ENCODE peak calls at places on chromosomes 11 and 22, in seven cellular contexts. H is CD4-positive, alpha-beta T cell; D is lower lobe of right lung; N is thoracic aorta; P is left ventricle myocardium inferior; A is uterus; B is OCI-LY7. W is an unnamed sample.

GRCh38 chr22:41157083-41157482 is 48.0 kb upstream of the L3MBTL2 start:
- DNase-seq in P (no peak), A (no peak), N (no peak), B (no peak), H (no peak), D (no peak), W (no peak)

GRCh38 chr11:129861702-129862107 is 33.7 kb downstream of the NFRKB start:
- DNase-seq in A (peak; percentile 62), D (peak; percentile 82), B (no peak), H (no peak), N (no peak), P (peak; percentile 56), W (peak; percentile 91)

GRCh38 chr11:57776577-57776976 is 15.0 kb downstream of the CTNND1 start:
- DNase-seq in H (no peak), P (no peak), B (no peak), N (no peak), A (no peak), D (no peak), W (no peak)

GRCh38 chr11:114774599-114775365 is 96.5 kb downstream of the NXPE2 start:
- DNase-seq in H (no peak), A (no peak), B (peak; percentile 40), N (no peak), P (no peak), D (no peak), W (peak; percentile 62)

GRCh38 chr11:10051868-10052586 is 242.0 kb downstream of the SBF2 start:
- DNase-seq in P (no peak), B (no peak), H (no peak), N (no peak), D (no peak), A (no peak), W (no peak)

GRCh38 chr22:29301716-29302401 is 4.6 kb upstream of the GAS2L1 start:
- DNase-seq in B (no peak), H (no peak), N (no peak), D (no peak), P (no peak), A (no peak), W (no peak)

GRCh38 chr11:61160487-61161189 is 588 bp downstream of the VPS37C start:
- DNase-seq in N (no peak), D (no peak), B (no peak), A (no peak), P (no peak), H (no peak), W (peak; percentile 50)

GRCh38 chr11:84558085-84558905 is 1068.8 kb downstream of the DLG2 start:
- DNase-seq in H (no peak), B (peak; percentile 74), A (no peak), P (no peak), D (no peak), N (no peak), W (peak; percentile 49)

GRCh38 chr22:39146256-39147101 is 6.0 kb downstream of the CBX7 start:
- DNase-seq in D (no peak), H (no peak), A (no peak), P (no peak), B (no peak), N (no peak), W (no peak)

GRCh38 chr22:32695451-32695891 is 106.0 kb upstream of the TIMP3 start:
- DNase-seq in A (no peak), P (no peak), B (no peak), H (no peak), N (no peak), D (no peak), W (peak; percentile 87)
- H3K27ac ChIP-seq in A (peak overlapping the region; percentile 58), P (no peak overlapping the region), B (no peak overlapping the region), H (no peak overlapping the region), N (no peak overlapping the region), D (no peak overlapping the region), W (peak overlapping the region; percentile 40)

DNA sequence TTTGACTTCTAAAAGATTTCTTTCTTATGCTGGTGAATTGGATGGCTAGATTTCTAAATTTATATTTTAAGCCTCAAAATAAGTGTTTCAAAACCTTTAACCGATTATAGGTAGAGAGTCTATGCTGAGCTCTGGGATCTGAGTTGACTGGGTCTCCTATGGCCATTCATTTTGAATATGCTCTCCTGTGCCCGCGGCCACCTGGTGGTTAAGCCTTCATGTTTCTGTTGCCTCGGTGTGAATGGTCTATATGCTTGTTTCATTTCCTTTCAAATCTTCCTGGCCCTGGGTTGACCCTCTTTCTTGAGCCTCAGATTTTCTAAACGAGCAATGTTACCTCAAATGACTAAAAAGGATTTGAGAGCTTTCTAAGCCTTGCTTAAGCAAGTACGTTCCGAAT is 789.3 kb upstream of the KIRREL3 start:
- DNase-seq in A (no peak), H (no peak), P (no peak), N (no peak), D (no peak), B (peak; percentile 8), W (no peak)
- H3K27ac ChIP-seq in A (no peak overlapping the region), H (no peak overlapping the region), P (no peak overlapping the region), N (no peak overlapping the region), D (no peak overlapping the region), B (no peak overlapping the region), W (no peak overlapping the region)

DNA sequence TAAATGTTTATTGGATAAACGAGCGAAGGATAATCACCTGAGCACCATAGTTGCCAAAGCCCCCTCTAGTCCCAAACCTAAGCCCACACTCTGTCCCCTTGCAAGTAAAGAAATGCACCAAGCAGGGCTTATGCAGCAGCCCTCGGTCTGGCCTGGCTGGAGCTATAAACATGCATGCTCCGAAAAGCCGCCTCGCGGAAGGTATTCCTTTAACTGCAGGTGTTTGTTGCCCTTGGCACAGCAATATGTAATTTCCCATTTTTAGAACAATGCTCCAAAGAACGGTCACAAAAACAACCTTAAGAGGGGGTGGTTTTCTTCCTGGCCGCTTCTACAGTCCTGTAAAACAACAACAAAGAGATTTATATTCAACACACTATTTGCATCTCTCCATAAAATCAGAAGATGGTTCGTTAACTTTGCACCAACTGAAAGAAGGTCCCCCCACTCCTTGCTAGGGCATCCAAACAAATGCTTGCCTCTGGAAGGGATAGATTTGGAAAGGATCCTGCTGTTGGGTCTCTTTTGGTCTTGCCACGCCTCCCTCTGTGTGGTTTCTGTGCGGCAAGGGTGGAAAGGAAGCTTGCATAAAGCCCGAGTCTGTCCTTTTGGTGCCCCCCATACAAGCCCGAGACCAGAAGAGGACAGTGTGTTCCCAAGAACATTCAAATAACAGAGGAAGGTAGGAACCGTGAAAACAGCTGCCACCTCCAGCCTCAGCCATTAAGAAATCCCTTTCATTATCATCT is 14.9 kb downstream of the SCGB1A1 start:
- DNase-seq in A (no peak), D (no peak), P (no peak), H (no peak), B (no peak), N (no peak), W (no peak)
- H3K27ac ChIP-seq in A (peak overlapping the region; percentile 90), D (peak overlapping the region; percentile 73), P (peak overlapping the region; percentile 73), H (no peak overlapping the region), B (no peak overlapping the region), N (peak overlapping the region; percentile 72), W (peak overlapping the region; percentile 70)

DNA sequence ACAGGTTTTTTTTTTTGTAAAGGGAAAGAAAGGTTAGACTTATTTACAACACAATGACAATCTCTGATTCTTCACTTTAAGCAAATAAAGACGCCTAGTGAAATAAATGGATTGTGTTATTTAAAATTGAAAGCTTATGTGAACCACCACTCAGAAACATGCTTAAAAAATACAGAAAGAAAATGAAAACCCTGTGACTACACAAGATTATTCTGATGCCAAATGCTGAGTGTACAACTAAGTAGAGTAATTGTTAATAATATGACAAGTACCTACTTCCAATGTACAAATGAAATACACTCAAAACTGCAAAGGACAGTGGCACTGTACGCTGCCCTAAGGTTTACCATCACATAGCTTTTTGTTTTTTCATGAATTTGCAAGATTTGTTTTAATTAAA is 1.0 kb downstream of the BLID start:
- DNase-seq in H (no peak), N (no peak), D (no peak), P (no peak), A (no peak), B (no peak), W (no peak)
- H3K27ac ChIP-seq in H (no peak overlapping the region), N (peak overlapping the region; percentile 47), D (no peak overlapping the region), P (no peak overlapping the region), A (peak overlapping the region; percentile 54), B (no peak overlapping the region), W (no peak overlapping the region)

GRCh38 chr11:34999453-34999852 is 83.0 kb downstream of the PDHX start:
- DNase-seq in N (no peak), A (no peak), D (no peak), P (no peak), H (no peak), B (no peak), W (peak; percentile 31)

GRCh38 chr11:35003658-35004057 is 87.2 kb downstream of the PDHX start:
- DNase-seq in D (no peak), B (no peak), N (no peak), H (no peak), A (no peak), P (no peak), W (no peak)

GRCh38 chr11:34994859-34995258 is 78.4 kb downstream of the PDHX start:
- DNase-seq in H (no peak), N (no peak), P (no peak), B (no peak), A (no peak), D (no peak), W (no peak)

GRCh38 chr11:34997872-34998548 is 81.6 kb downstream of the PDHX start:
- DNase-seq in A (no peak), N (no peak), B (peak; percentile 34), D (no peak), P (no peak), H (no peak), W (peak; percentile 30)
- H3K27ac ChIP-seq in A (peak overlapping the region; percentile 29), N (no peak overlapping the region), B (no peak overlapping the region), D (no peak overlapping the region), P (no peak overlapping the region), H (no peak overlapping the region), W (no peak overlapping the region)

DNA sequence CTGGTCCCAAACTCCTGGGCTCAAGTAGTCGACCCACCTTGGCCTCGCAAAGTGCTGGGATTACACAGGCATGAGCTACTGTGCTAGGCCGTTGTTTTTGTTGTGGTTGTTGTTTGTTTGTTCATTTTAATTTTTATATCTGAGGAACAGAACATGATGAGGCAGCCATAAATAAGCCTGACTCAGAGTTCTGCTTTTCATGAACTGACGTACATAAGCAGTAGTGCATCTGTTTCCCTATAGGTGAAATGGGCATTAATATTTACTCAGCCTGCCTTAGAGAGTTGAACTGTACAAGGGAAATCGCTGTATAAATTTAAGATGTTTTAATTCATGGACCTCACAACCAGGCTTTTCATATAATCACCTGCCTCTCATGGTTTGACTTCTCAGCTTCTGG is 80.5 kb downstream of the PDHX start:
- DNase-seq in D (no peak), H (no peak), B (no peak), A (no peak), N (no peak), P (no peak), W (no peak)
- H3K27ac ChIP-seq in D (no peak overlapping the region), H (no peak overlapping the region), B (no peak overlapping the region), A (no peak overlapping the region), N (no peak overlapping the region), P (no peak overlapping the region), W (no peak overlapping the region)

GRCh38 chr11:46321757-46322156 is 25.5 kb upstream of the DGKZ start:
- DNase-seq in D (no peak), H (no peak), P (no peak), A (no peak), B (no peak), N (no peak), W (no peak)

GRCh38 chr11:46319074-46319453 is 28.2 kb upstream of the DGKZ start:
- DNase-seq in P (no peak), A (no peak), H (no peak), D (no peak), B (no peak), N (no peak), W (no peak)

GRCh38 chr11:46315033-46315738 is 32.1 kb upstream of the DGKZ start:
- DNase-seq in A (peak; percentile 58), P (peak; percentile 60), H (peak; percentile 59), B (peak; percentile 79), N (peak; percentile 29), D (no peak), W (peak; percentile 70)

GRCh38 chr11:46315783-46316563 is 31.3 kb upstream of the DGKZ start:
- DNase-seq in A (no peak), H (no peak), P (peak; percentile 64), B (no peak), D (no peak), N (no peak), W (peak; percentile 75)
- H3K27ac ChIP-seq in A (no peak overlapping the region), H (no peak overlapping the region), P (peak overlapping the region; percentile 79), B (no peak overlapping the region), D (no peak overlapping the region), N (no peak overlapping the region), W (no peak overlapping the region)